ENCODE peak calls at places on chromosomes 4 and X, in four cellular contexts. N is H9, F is colonic mucosa, I is HepG2. K is an unnamed sample. For H3K4me1 and H3K27me3, the result is how much of the 10 kb centered on the place peaks cover.

GRCh38 chr4:87055340-87055739 is 120.5 kb downstream of the AFF1 start:
- DNase-seq in N (no peak), F (no peak), I (no peak), K (no peak)

GRCh38 chr4:138770818-138771217 is 244.8 kb upstream of the NOCT start:
- DNase-seq in N (no peak), F (no peak), I (no peak), K (no peak)

GRCh38 chrX:138287200-138287865 is 424.2 kb downstream of the FGF13 start:
- DNase-seq in N (no peak), F (no peak), I (no peak), K (no peak)

GRCh38 chrX:154712781-154713391 is 38.0 kb downstream of the GAB3 start:
- DNase-seq in N (no peak), F (no peak), I (no peak), K (peak)

GRCh38 chr4:114807759-114808404 is 209.3 kb downstream of the UGT8 start:
- DNase-seq in N (peak), F (peak), I (peak), K (peak)

GRCh38 chr4:145779319-145779801 is 99.4 kb downstream of the C4orf51 start:
- DNase-seq in N (no peak), F (no peak), I (no peak), K (no peak)

GRCh38 chr4:40870076-40870624 is 120.4 kb downstream of the NSUN7 start:
- DNase-seq in N (no peak), F (no peak), I (no peak), K (no peak)

GRCh38 chrX:16528620-16529019 is 121.3 kb upstream of the S100G start:
- DNase-seq in N (no peak), F (no peak), I (no peak), K (no peak)

GRCh38 chr4:89303177-89303576 is 4.4 kb downstream of the GPRIN3 start:
- DNase-seq in N (no peak), F (peak), I (no peak), K (no peak)

GRCh38 chr4:14301993-14302392 is 674.5 kb upstream of the BOD1L1 start:
- DNase-seq in N (no peak), F (no peak), I (no peak), K (no peak)

GRCh38 chr4:71125137-71125536 is 131.7 kb downstream of the DCK start:
- DNase-seq in N (no peak), F (no peak), I (no peak), K (no peak)

GRCh38 chr4:107210450-107211239 is 174.5 kb upstream of the DKK2 start:
- DNase-seq in N (no peak), F (no peak), I (no peak), K (no peak)

GRCh38 chrX:18995216-18995615 is 11.3 kb upstream of the PHKA2 start:
- DNase-seq in N (no peak), F (no peak), I (peak), K (peak)

GRCh38 chrX:22699591-22700091 is 300.1 kb upstream of the DDX53 start:
- DNase-seq in N (no peak), F (no peak), I (no peak), K (peak)

GRCh38 chr4:132540797-132541196 is 608.3 kb upstream of the PCDH10 start:
- DNase-seq in N (no peak), F (no peak), I (no peak), K (no peak)

GRCh38 chr4:1910643-1911042 is 39.5 kb downstream of the NSD2 start:
- DNase-seq in N (peak), F (peak), I (peak), K (peak)

GRCh38 chrX:118552501-118552900 is 56.9 kb downstream of the DOCK11 start:
- DNase-seq in N (no peak), F (no peak), I (no peak), K (peak)

GRCh38 chr4:1360423-1361283 is 13.6 kb downstream of the UVSSA start:
- DNase-seq in N (no peak), F (no peak), I (peak), K (peak)

GRCh38 chr4:8297141-8297601 is 27.6 kb downstream of the HTRA3 start:
- DNase-seq in N (no peak), F (no peak), I (no peak), K (no peak)

GRCh38 chr4:36187723-36188333 is 56.5 kb downstream of the ARAP2 start:
- DNase-seq in N (no peak), F (no peak), I (peak), K (peak)

GRCh38 chr4:150318971-150319370 is 240.7 kb downstream of the DCLK2 start:
- DNase-seq in N (no peak), F (no peak), I (no peak), K (no peak)

GRCh38 chr4:176309046-176309445 is 10.7 kb upstream of the SPCS3 start:
- DNase-seq in N (no peak), F (no peak), I (no peak), K (no peak)

GRCh38 chrX:111040377-111041017 is 55.5 kb upstream of the PAK3 start:
- DNase-seq in N (no peak), F (no peak), I (no peak), K (no peak)

GRCh38 chrX:53288173-53288572 is 6.8 kb upstream of the IQSEC2 start:
- DNase-seq in N (peak), F (no peak), I (no peak), K (peak)

GRCh38 chr4:53686521-53686920 is 95.2 kb upstream of the LNX1 start:
- DNase-seq in N (no peak), F (no peak), I (no peak), K (peak)

GRCh38 chr4:136706942-136707341 is 825.4 kb downstream of the PCDH18 start:
- DNase-seq in N (no peak), F (no peak), I (no peak), K (peak)

GRCh38 chr4:65670331-65671031 is at the start of gene EPHA5:
- DNase-seq in N (peak), F (peak), I (peak), K (peak)

GRCh38 chr4:80237992-80238391 is 28.5 kb upstream of the FGF5 start:
- DNase-seq in N (no peak), F (no peak), I (no peak), K (peak)

GRCh38 chr4:184416913-184417734 is 57.2 kb downstream of the IRF2 start:
- DNase-seq in N (no peak), F (no peak), I (no peak), K (no peak)

GRCh38 chrX:147803948-147804347 is 107.8 kb upstream of the FMR1 start:
- DNase-seq in N (no peak), F (no peak), I (peak), K (peak)

GRCh38 chr4:94455081-94455480 is 3.3 kb downstream of the PDLIM5 start:
- DNase-seq in N (no peak), F (peak), I (peak), K (peak)

GRCh38 chr4:144655491-144655890 is 9.5 kb downstream of the HHIP start:
- DNase-seq in N (no peak), F (no peak), I (no peak), K (no peak)
- H3K4me1 ChIP-seq in N (under half), F (under half), I (under half), K (under half)

DNA sequence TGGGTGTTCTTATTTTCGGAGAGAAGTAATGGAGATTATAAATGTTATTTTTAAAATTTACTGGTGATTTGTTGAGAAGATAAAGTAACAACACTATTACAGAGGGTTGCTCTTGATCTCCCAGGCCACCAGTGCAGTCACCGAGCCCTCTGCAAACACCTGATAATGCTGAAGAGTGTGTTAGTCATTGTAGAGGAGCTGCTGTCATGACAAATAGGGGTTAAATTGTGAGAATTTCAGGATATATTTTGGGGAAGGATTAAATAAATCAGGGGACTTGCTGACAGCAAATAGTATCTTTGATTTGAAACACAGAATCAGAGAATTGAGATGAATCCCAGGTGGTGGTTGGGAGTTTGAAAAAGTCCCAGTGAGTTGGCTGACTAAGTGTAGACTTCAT is 16.7 kb upstream of the HAND2 start:
- DNase-seq in N (no peak), F (no peak), I (no peak), K (no peak)
- H3K27me3 ChIP-seq in N (under half), F (under half), I (under half), K (under half)

DNA sequence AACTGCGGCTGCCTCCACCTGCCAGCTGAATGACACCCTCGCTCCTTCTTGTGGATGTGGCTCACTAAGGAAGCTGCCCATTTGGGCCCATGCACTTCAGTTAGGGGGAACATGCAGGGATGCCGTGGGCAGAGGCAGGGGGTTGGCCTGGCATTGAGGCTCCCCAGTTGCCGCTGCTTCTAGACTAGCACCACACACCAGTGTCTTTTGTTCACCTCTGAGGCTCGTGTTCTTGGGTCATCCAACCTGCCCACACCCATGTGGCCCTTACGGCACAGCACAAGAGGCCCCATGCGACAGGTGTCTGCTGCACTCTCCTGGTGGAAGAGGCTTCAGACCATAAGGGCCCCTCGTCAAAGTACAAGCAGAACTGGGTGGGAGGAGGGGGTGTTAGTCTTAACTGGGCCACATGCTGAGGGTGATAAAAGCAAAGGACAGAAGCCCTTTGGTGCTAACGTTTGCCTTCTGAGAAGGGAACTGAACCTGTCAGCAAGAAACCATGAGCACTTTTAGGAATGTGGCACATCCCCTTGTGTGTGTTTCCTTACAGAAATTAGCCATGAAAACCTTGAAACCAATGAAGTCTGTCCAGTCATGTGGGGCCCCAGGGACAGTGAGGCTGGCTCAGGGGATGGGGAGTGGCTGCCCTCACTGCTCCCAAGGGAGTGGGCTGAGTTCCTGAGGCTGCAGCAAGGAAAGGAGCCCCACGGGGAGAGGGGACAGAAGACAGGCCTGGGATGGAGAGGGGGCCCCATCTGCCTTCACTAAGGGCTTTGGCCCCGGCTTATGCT is 39.2 kb downstream of the MAP7D3 start:
- DNase-seq in N (no peak), F (no peak), I (no peak), K (no peak)
- H3K9ac ChIP-seq in N (no peak), F (no peak), I (no peak), K (peak)

GRCh38 chr4:153649572-153649991 is 34.5 kb upstream of the TLR2 start:
- DNase-seq in N (no peak), F (no peak), I (peak), K (peak)
- H3K4me1 ChIP-seq in N (under half), F (under half), I (under half), K (under half)